ENCODE peak calls at places on chromosomes 3 and 15, in five cellular contexts. I is skeletal muscle cell; D is activated T-cell treated with anti-CD3 and anti-CD28 coated beads, Interleukin-2, amount 50 U/mL, for 72 hours; E is NCI-H446; O is EH. W is an unnamed sample.

GRCh38 chr3:74693696-74694393 is 79.4 kb upstream of the CNTN3 start:
- DNase-seq in I (no peak), D (no peak), E (no peak), O (no peak), W (no peak)

GRCh38 chr15:78880828-78881227 is 8.1 kb downstream of the MORF4L1 start:
- DNase-seq in I (no peak), D (no peak), E (no peak), O (peak), W (no peak)

GRCh38 chr15:55334997-55335396 is 16.0 kb downstream of the PIGB start:
- DNase-seq in I (no peak), D (no peak), E (no peak), O (no peak), W (no peak)

GRCh38 chr3:130850044-130850797 is 43.7 kb upstream of the ATP2C1 start:
- DNase-seq in I (peak), D (peak), E (no peak), O (peak), W (peak)

GRCh38 chr15:78340243-78341056 is at the start of gene CRABP1:
- DNase-seq in I (no peak), D (no peak), E (no peak), O (no peak), W (no peak)

GRCh38 chr15:99474981-99475753 is 90.6 kb upstream of the MEF2A start:
- DNase-seq in I (peak), D (no peak), E (no peak), O (no peak), W (no peak)

GRCh38 chr3:190003730-190004129 is 117.0 kb downstream of the P3H2 start:
- DNase-seq in I (peak), D (no peak), E (no peak), O (peak), W (peak)

GRCh38 chr15:74200871-74201419 is 1.6 kb downstream of the STRA6 start:
- DNase-seq in I (no peak), D (no peak), E (no peak), O (peak), W (no peak)

GRCh38 chr3:65875395-65876027 is 163.2 kb downstream of the MAGI1 start:
- DNase-seq in I (no peak), D (no peak), E (no peak), O (no peak), W (no peak)

GRCh38 chr3:186453531-186453930 is 90.6 kb downstream of the CRYGS start:
- DNase-seq in I (no peak), D (no peak), E (no peak), O (no peak), W (no peak)

GRCh38 chr3:108736821-108737220 is 20.4 kb downstream of the RETNLB start:
- DNase-seq in I (no peak), D (no peak), E (no peak), O (no peak), W (no peak)

GRCh38 chr3:89278305-89278704 is 170.9 kb downstream of the EPHA3 start:
- DNase-seq in I (no peak), D (no peak), E (no peak), O (no peak), W (no peak)

GRCh38 chr3:51679318-51679717 is 8.3 kb downstream of the TEX264 start:
- DNase-seq in I (no peak), D (no peak), E (no peak), O (no peak), W (no peak)

GRCh38 chr15:95025924-95026728 is 794.8 kb downstream of the MCTP2 start:
- DNase-seq in I (no peak), D (peak), E (no peak), O (peak), W (peak)

W was measured in stromal cell of bone marrow.